ENCODE peak calls at places on chromosomes 12 and 14, in six cellular contexts. W is T-cell, K is suprapubic skin, J is EH, I is GDM1, S is ELR. P is an unnamed sample.

GRCh38 chr12:53560386-53560785 is 53.1 kb upstream of the NPFF start:
- DNase-seq in I (no peak), W (no peak), S (peak), K (no peak), J (peak), P (no peak)

GRCh38 chr12:93653079-93653478 is 24.1 kb upstream of the CRADD start:
- DNase-seq in S (no peak), K (no peak), J (no peak), W (no peak), I (no peak), P (no peak)

GRCh38 chr12:127284870-127285431 is 982.0 kb upstream of the TMEM132C start:
- DNase-seq in K (no peak), I (no peak), W (no peak), S (peak), J (peak), P (no peak)

GRCh38 chr12:87163122-87163521 is 866.1 kb downstream of the C12orf50 start:
- DNase-seq in I (no peak), W (no peak), J (no peak), S (no peak), K (no peak), P (no peak)

GRCh38 chr12:113332688-113333087 is 2.2 kb downstream of the SLC8B1 start:
- DNase-seq in W (no peak), I (no peak), S (no peak), J (no peak), K (no peak), P (no peak)

GRCh38 chr14:36556811-36557433 is 25.5 kb downstream of the NKX2-8 start:
- DNase-seq in S (peak), W (no peak), I (no peak), K (no peak), J (peak), P (no peak)

GRCh38 chr14:99441157-99441870 is 39.3 kb downstream of the SETD3 start:
- DNase-seq in S (peak), W (no peak), J (peak), I (no peak), K (no peak), P (no peak)

GRCh38 chr12:111596985-111597730 is 2.0 kb downstream of the ATXN2 start:
- DNase-seq in W (no peak), K (no peak), I (peak), J (peak), S (peak), P (no peak)

GRCh38 chr12:129594098-129594497 is 309.7 kb downstream of the TMEM132D start:
- DNase-seq in I (no peak), S (no peak), W (no peak), J (no peak), K (no peak), P (no peak)

GRCh38 chr12:18368594-18368993 is 107.3 kb downstream of the PIK3C2G start:
- DNase-seq in W (no peak), J (no peak), S (no peak), K (no peak), I (no peak), P (no peak)

GRCh38 chr14:37114039-37114438 is 58.4 kb downstream of the SLC25A21 start:
- DNase-seq in K (no peak), W (no peak), I (no peak), J (peak), S (no peak), P (no peak)

GRCh38 chr12:31020385-31021166 is 53.1 kb upstream of the DDX11 start:
- DNase-seq in W (no peak), K (peak), J (no peak), S (no peak), I (no peak), P (no peak)

GRCh38 chr12:115660211-115660805 is 617.2 kb downstream of the MED13L start:
- DNase-seq in K (no peak), J (peak), S (peak), I (no peak), W (no peak), P (no peak)

GRCh38 chr12:28313631-28314030 is 123.4 kb downstream of the CCDC91 start:
- DNase-seq in J (peak), S (peak), I (no peak), W (no peak), K (no peak), P (no peak)

GRCh38 chr14:51554339-51554920 is 97.3 kb upstream of the FRMD6 start:
- DNase-seq in K (no peak), S (peak), I (no peak), J (peak), W (no peak), P (no peak)

GRCh38 chr12:116484807-116485206 is 74.4 kb upstream of the MAP1LC3B2 start:
- DNase-seq in J (peak), K (no peak), S (no peak), W (no peak), I (no peak), P (no peak)

GRCh38 chr14:96249016-96249415 is 7.0 kb upstream of the BDKRB1 start:
- DNase-seq in W (no peak), K (no peak), S (peak), J (peak), I (no peak), P (peak)

GRCh38 chr12:10381912-10382628 is 7.8 kb downstream of the KLRK1 start:
- DNase-seq in I (no peak), K (no peak), S (no peak), W (no peak), J (no peak), P (no peak)

GRCh38 chr14:100383727-100384158 is 60.6 kb downstream of the SLC25A47 start:
- DNase-seq in K (no peak), W (peak), S (peak), J (peak), I (peak), P (peak)

GRCh38 chr12:46523863-46524770 is 151.5 kb upstream of the SLC38A2 start:
- DNase-seq in K (no peak), I (no peak), W (peak), S (peak), J (peak), P (no peak)

GRCh38 chr12:52208424-52209165 is 16.8 kb upstream of the KRT80 start:
- DNase-seq in K (no peak), I (no peak), J (no peak), W (no peak), S (no peak), P (no peak)

GRCh38 chr12:70787612-70788011 is 132.9 kb downstream of the PTPRR start:
- DNase-seq in I (no peak), W (no peak), S (no peak), K (no peak), J (no peak), P (no peak)

GRCh38 chr12:75982974-75983660 is 48.5 kb downstream of the PHLDA1 start:
- DNase-seq in S (no peak), J (no peak), W (no peak), K (no peak), I (no peak), P (no peak)

GRCh38 chr12:124428792-124429281 is 133.9 kb downstream of the RFLNA start:
- DNase-seq in I (no peak), J (peak), S (peak), K (no peak), W (no peak), P (no peak)

GRCh38 chr12:47422656-47423055 is 283.2 kb downstream of the RPAP3 start:
- DNase-seq in I (no peak), J (peak), K (no peak), W (no peak), S (no peak), P (no peak)

P was measured in KG1.